ENCODE peak calls at places on chromosomes 1 and 21, in ten cellular contexts. E is breast epithelium, M is sigmoid colon, X is K562, U is stomach, S is HepG2, C is prostate gland, Y is HCT116, K is GM12878, N is transverse colon. I is an unnamed sample.

GRCh38 chr1:113976609-113977278 is 2.5 kb upstream of the OLFML3 start:
- DNase-seq in Y (peak; percentile 3), U (no peak), N (no peak), X (peak; percentile 46), C (no peak), K (no peak), S (peak; percentile 37), E (no peak), M (no peak), I (no peak)

GRCh38 chr1:8671313-8671917 is 146.0 kb downstream of the RERE start:
- DNase-seq in C (peak; percentile 37), S (peak; percentile 61), N (no peak), K (no peak), M (peak; percentile 81), E (no peak), U (no peak), Y (peak; percentile 22), X (peak; percentile 72), I (no peak)

GRCh38 chr1:90723561-90724108 is 6.5 kb upstream of the BARHL2 start:
- DNase-seq in S (no peak), Y (no peak), M (no peak), C (no peak), E (no peak), N (no peak), U (no peak), K (no peak), X (no peak), I (no peak)

GRCh38 chr1:165442053-165442452 is 2.9 kb downstream of the RXRG start:
- DNase-seq in S (no peak), N (no peak), M (no peak), K (no peak), E (no peak), U (no peak), Y (no peak), X (no peak), C (no peak), I (no peak)

GRCh38 chr1:36088577-36089392 is at the start of gene ADPRS:
- DNase-seq in Y (peak; percentile 75), U (peak; percentile 92), K (peak; percentile 52), N (peak; percentile 90), X (peak; percentile 96), S (peak; percentile 73), M (peak; percentile 94), C (peak; percentile 84), E (peak; percentile 90), I (no peak)

GRCh38 chr1:244964112-244964971 is 100.0 kb upstream of the HNRNPU start:
- DNase-seq in M (no peak), Y (no peak), U (peak; percentile 31), X (no peak), K (no peak), C (peak; percentile 17), N (peak; percentile 51), E (no peak), S (peak; percentile 34), I (no peak)

GRCh38 chr1:228158690-228159665 is 6.6 kb upstream of the IBA57 start:
- DNase-seq in U (no peak), K (no peak), X (no peak), Y (no peak), M (no peak), E (no peak), N (no peak), C (no peak), S (no peak), I (no peak)

GRCh38 chr21:29265690-29266479 is 32.8 kb upstream of the BACH1 start:
- DNase-seq in M (no peak), K (peak; percentile 30), X (no peak), N (no peak), Y (no peak), S (no peak), U (no peak), E (no peak), C (no peak), I (no peak)

GRCh38 chr1:214281902-214282695 is 1.1 kb downstream of the SMYD2 start:
- DNase-seq in M (peak; percentile 85), Y (peak; percentile 34), C (no peak), E (peak; percentile 68), S (peak; percentile 56), K (no peak), N (peak; percentile 52), U (peak; percentile 57), X (peak; percentile 49), I (no peak)

GRCh38 chr1:121522061-121522759 is 337.4 kb downstream of the SRGAP2C start:
- DNase-seq in U (peak; percentile 81), X (no peak), N (no peak), K (no peak), M (no peak), S (peak; percentile 99), C (no peak), Y (no peak), E (no peak), I (no peak)

GRCh38 chr1:55735110-55735509 is 519.9 kb upstream of the USP24 start:
- DNase-seq in N (no peak), C (no peak), Y (no peak), S (no peak), X (no peak), E (no peak), K (no peak), U (no peak), M (no peak), I (no peak)

GRCh38 chr21:39313457-39314154 is at the start of gene BRWD1:
- DNase-seq in U (peak; percentile 80), M (peak; percentile 93), S (peak; percentile 72), Y (peak; percentile 58), C (peak; percentile 61), N (peak; percentile 80), X (peak; percentile 93), E (peak; percentile 68), K (no peak), I (no peak)
- TF ChIP-seq POLR2AphosphoS5 in U (peak; percentile 34), M (peak; percentile 89), S (peak; percentile 68), Y (peak; percentile 56), C (peak; percentile 78), N (no peak), X (peak; percentile 64), E (peak; percentile 86), K (peak; percentile 80), I (peak; percentile 92)

GRCh38 chr1:156898971-156899657 is 5.6 kb downstream of the PEAR1 start:
- DNase-seq in U (no peak), X (no peak), Y (no peak), N (no peak), M (no peak), S (no peak), K (no peak), C (no peak), E (no peak), I (no peak)
- H3K27ac ChIP-seq in U (no peak overlapping the region), X (no peak overlapping the region), Y (no peak overlapping the region), N (no peak overlapping the region), M (no peak overlapping the region), S (no peak overlapping the region), K (no peak overlapping the region), C (no peak overlapping the region), E (peak overlapping the region; percentile 68), I (no peak overlapping the region)

DNA sequence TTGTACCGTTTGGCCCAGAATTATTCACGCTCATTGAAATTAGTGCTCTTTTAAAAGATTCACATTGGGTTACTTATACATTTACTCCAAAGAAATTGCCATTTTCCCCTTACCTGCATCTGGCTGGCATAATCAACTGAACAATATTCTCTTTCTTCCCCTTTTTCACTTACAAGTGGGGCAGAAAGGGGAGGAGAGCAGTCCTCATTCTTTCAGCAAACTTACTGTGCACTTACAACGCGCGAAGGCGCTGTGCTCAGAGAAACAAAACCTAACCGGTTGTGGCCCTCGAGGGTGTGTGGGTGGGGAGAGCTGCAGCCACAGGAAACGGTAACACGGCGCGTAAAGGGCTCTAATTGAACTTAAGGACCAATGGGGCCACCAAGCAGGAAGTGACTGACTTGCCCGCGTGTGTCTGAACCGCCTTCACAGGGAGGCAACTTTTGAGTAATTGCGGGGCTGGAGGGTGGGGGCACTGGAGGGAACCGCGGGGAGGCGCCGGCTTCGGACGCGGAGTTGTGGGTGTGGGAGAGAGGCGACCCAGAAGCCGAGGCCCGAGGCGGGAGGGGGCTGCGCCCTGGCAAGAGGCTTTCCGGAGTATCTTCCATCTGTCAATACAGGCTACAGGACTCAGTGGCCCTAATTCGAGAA is 693 bp upstream of the PNRC2 start:
- DNase-seq in N (peak; percentile 93), K (peak; percentile 96), Y (peak; percentile 86), X (peak; percentile 86), M (peak; percentile 93), U (peak; percentile 86), E (peak; percentile 84), S (peak; percentile 92), C (peak; percentile 72), I (no peak)
- TF ChIP-seq POLR2AphosphoS5 in N (peak; percentile 83), K (peak; percentile 93), Y (no peak), X (peak; percentile 85), M (peak; percentile 42), U (peak; percentile 80), E (peak; percentile 51), S (peak; percentile 66), C (peak; percentile 61), I (no peak)

GRCh38 chr1:203281033-203281432 is 24.3 kb upstream of the BTG2 start:
- DNase-seq in U (no peak), Y (no peak), X (no peak), M (peak; percentile 65), N (no peak), K (no peak), C (no peak), S (no peak), E (peak; percentile 69), I (no peak)

GRCh38 chr1:203278885-203279406 is 26.4 kb upstream of the BTG2 start:
- DNase-seq in Y (no peak), M (no peak), N (no peak), U (no peak), X (no peak), S (no peak), E (no peak), K (no peak), C (no peak), I (no peak)

GRCh38 chr1:203278087-203278884 is 27.0 kb upstream of the BTG2 start:
- DNase-seq in K (no peak), Y (no peak), S (no peak), U (peak; percentile 81), X (no peak), N (peak; percentile 83), M (peak; percentile 99), C (peak; percentile 67), E (peak; percentile 91), I (peak; percentile 98)

GRCh38 chr1:203281851-203282661 is 23.3 kb upstream of the BTG2 start:
- DNase-seq in X (no peak), C (no peak), E (peak; percentile 51), S (peak; percentile 29), U (no peak), K (no peak), M (peak; percentile 60), Y (no peak), N (no peak), I (no peak)

DNA sequence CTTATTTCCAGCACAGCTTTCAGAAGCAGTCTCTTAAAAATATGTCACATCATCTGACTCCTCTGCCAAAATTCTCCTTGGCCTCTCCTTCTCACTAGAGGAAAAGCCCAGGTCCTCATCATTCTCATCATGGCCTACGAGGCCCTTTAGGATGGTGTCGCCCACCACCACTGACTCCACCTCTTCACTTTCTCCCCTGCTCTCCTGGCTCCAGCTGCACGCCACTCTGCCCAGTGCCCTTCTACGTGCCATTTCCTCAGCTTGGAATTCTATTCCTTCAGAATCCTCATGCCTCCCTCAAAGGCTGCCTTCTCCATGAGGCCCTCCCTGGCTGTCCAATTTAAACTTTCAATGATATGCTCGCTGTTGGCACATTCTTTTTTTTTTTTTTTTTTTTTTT is 25.3 kb upstream of the BTG2 start:
- DNase-seq in Y (no peak), U (no peak), N (no peak), E (peak; percentile 12), C (no peak), S (no peak), K (no peak), M (no peak), X (no peak), I (no peak)
- H3K27ac ChIP-seq in Y (no peak overlapping the region), U (peak overlapping the region; percentile 87), N (peak overlapping the region; percentile 88), E (no peak overlapping the region), C (peak overlapping the region; percentile 85), S (no peak overlapping the region), K (no peak overlapping the region), M (peak overlapping the region; percentile 98), X (no peak overlapping the region), I (peak overlapping the region; percentile 93)

GRCh38 chr1:20366766-20367602 is 76.3 kb downstream of the VWA5B1 start:
- DNase-seq in C (no peak), S (peak; percentile 25), N (peak; percentile 52), Y (no peak), X (peak; percentile 34), M (no peak), E (no peak), K (no peak), U (no peak), I (no peak)
- TF ChIP-seq POLR2AphosphoS5 in C (no peak), S (no peak), N (no peak), Y (no peak), X (no peak), M (no peak), E (no peak), K (no peak), U (no peak), I (no peak)